ENCODE peak calls at places on chromosomes 1 and 21, in four cellular contexts. G, R, K and M are unnamed samples.

GRCh38 chr1:198333744-198334143 is 176.9 kb downstream of the NEK7 start:
- DNase-seq in G (no peak), R (no peak), K (peak), M (no peak)

GRCh38 chr1:145927073-145927886 is at the start of gene RBM8A:
- DNase-seq in G (peak), R (peak), K (peak), M (peak)

GRCh38 chr1:61496501-61496900 is 228.4 kb downstream of the TM2D1 start:
- DNase-seq in G (no peak), R (no peak), K (peak), M (no peak)

GRCh38 chr1:61741682-61742619 is at the start of gene PATJ:
- DNase-seq in G (peak), R (peak), K (peak), M (peak)

GRCh38 chr1:222828939-222829338 is 14.1 kb downstream of the DISP1 start:
- DNase-seq in G (no peak), R (no peak), K (peak), M (no peak)

GRCh38 chr1:46501528-46501927 is 11.9 kb downstream of the DMBX1 start:
- DNase-seq in G (no peak), R (no peak), K (no peak), M (no peak)

GRCh38 chr1:1013922-1014617 is 773 bp downstream of the ISG15 start:
- DNase-seq in G (no peak), R (peak), K (peak), M (peak)

GRCh38 chr1:178143730-178144343 is 49.9 kb downstream of the RASAL2 start:
- DNase-seq in G (no peak), R (no peak), K (peak), M (no peak)

GRCh38 chr1:150650193-150650592 is 20.8 kb upstream of the ENSA start:
- DNase-seq in G (no peak), R (no peak), K (no peak), M (peak)

GRCh38 chr1:226148121-226148648 is 38.4 kb downstream of the ACBD3 start:
- DNase-seq in G (no peak), R (no peak), K (no peak), M (no peak)

GRCh38 chr1:15051898-15052528 is 101.5 kb upstream of the TMEM51 start:
- DNase-seq in G (no peak), R (no peak), K (peak), M (no peak)

GRCh38 chr1:192709544-192709943 is 73.6 kb downstream of the RGS13 start:
- DNase-seq in G (no peak), R (peak), K (peak), M (no peak)

GRCh38 chr1:180041587-180041986 is 87.0 kb downstream of the CEP350 start:
- DNase-seq in G (no peak), R (no peak), K (no peak), M (no peak)

GRCh38 chr1:225440380-225440957 is 12.6 kb upstream of the LBR start:
- DNase-seq in G (no peak), R (no peak), K (no peak), M (no peak)

GRCh38 chr1:200139661-200140250 is 112.2 kb downstream of the NR5A2 start:
- DNase-seq in G (peak), R (peak), K (peak), M (peak)

GRCh38 chr1:174942547-174943255 is 57.0 kb upstream of the CACYBP start:
- DNase-seq in G (no peak), R (no peak), K (peak), M (peak)

GRCh38 chr1:227903061-227903521 is 44.6 kb downstream of the WNT9A start:
- DNase-seq in G (no peak), R (no peak), K (no peak), M (no peak)

GRCh38 chr1:236211815-236212214 is 69.5 kb downstream of the GPR137B start:
- DNase-seq in G (no peak), R (no peak), K (no peak), M (no peak)

GRCh38 chr21:44532712-44533111 is 7.3 kb downstream of the KRTAP10-1 start:
- DNase-seq in G (no peak), R (no peak), K (no peak), M (no peak)

GRCh38 chr1:85578321-85579295 is 2.0 kb upstream of the CCN1 start:
- DNase-seq in G (no peak), R (peak), K (peak), M (peak)

GRCh38 chr1:58926177-58926576 is 142.3 kb upstream of the JUN start:
- DNase-seq in G (no peak), R (no peak), K (no peak), M (no peak)

GRCh38 chr21:16193758-16194606 is 464.2 kb downstream of the USP25 start:
- DNase-seq in G (no peak), R (peak), K (peak), M (peak)

GRCh38 chr1:60973668-60974067 is 108.7 kb upstream of the NFIA start:
- DNase-seq in G (no peak), R (no peak), K (no peak), M (no peak)

GRCh38 chr1:240526321-240526720 is 85.6 kb downstream of the GREM2 start:
- DNase-seq in G (no peak), R (peak), K (no peak), M (peak)

GRCh38 chr1:188170446-188170845 is 1341.7 kb downstream of the PLA2G4A start:
- DNase-seq in G (no peak), R (no peak), K (no peak), M (no peak)

GRCh38 chr1:230040440-230040839 is 26.6 kb upstream of the GALNT2 start:
- DNase-seq in G (no peak), R (no peak), K (no peak), M (no peak)

GRCh38 chr1:173383341-173383740 is 93.8 kb upstream of the PRDX6 start:
- DNase-seq in G (no peak), R (no peak), K (peak), M (no peak)

GRCh38 chr1:24949331-24949881 is 19.3 kb upstream of the RUNX3 start:
- DNase-seq in G (no peak), R (no peak), K (peak), M (no peak)

GRCh38 chr21:31945576-31945975 is 72.8 kb downstream of the HUNK start:
- DNase-seq in G (no peak), R (no peak), K (peak), M (peak)

GRCh38 chr1:97243973-97244560 is 522.5 kb downstream of the PTBP2 start:
- DNase-seq in G (peak), R (peak), K (peak), M (peak)

GRCh38 chr1:246503341-246503740 is 3.7 kb downstream of the SMYD3 start:
- DNase-seq in G (no peak), R (no peak), K (peak), M (no peak)

GRCh38 chr1:53332833-53333232 is 5.0 kb upstream of the LRP8 start:
- DNase-seq in G (no peak), R (no peak), K (no peak), M (no peak)

GRCh38 chr1:221766210-221766609 is 24.3 kb upstream of the DUSP10 start:
- DNase-seq in G (no peak), R (no peak), K (peak), M (no peak)

GRCh38 chr1:244628719-244629299 is 24.1 kb upstream of the DESI2 start:
- DNase-seq in G (no peak), R (no peak), K (no peak), M (peak)

GRCh38 chr1:162384601-162385279 is 3.2 kb downstream of the C1orf226 start:
- DNase-seq in G (no peak), R (peak), K (no peak), M (no peak)
- TF ChIP-seq EZH2phosphoT487 in G (no peak), R (no peak), K (no peak), M (no peak)

DNA sequence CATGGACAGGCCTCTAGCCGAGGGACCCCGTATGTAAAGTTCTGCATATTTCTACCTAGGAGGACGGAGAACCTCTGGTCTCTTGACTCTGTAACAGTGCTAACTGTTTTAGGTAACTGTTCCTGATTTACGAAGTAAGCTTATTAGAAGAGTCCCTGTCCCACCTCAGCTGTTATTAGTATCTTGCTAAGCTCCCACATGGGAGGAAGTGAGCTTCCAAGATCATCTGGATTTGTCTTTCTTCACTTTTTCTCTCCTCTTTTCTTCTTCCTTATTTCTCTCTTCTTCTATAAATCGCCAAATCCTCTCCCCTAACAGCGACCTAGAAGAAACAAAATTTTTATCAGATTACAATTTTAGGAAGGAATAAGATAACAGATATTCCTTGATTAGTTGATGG is 4.4 kb downstream of the CD53 start:
- DNase-seq in G (no peak), R (no peak), K (no peak), M (no peak)
- H3K4me2 ChIP-seq in G (no peak), R (no peak), K (no peak), M (no peak)

DNA sequence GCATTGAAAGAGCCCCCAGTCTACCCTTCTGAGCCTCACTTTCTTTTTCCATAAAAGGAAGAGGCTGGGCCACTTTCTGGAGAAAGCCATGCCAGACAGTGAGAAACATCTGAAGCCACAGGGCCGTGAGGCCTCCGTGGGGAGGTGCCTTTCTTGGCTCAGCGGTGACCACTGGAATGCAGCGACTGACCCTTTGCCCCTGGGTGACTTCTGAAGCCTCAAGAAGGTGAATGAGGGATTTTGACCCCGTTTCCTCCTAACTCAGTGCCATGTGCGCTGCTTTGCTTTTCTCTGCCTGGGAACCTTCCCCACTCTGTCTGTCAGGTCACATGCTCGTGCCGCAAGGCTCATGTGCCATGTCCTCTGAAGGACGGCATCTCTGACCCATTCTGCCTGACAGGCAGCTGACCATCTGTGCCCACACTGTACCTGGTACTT is 44.7 kb upstream of the A3GALT2 start:
- DNase-seq in G (no peak), R (peak), K (no peak), M (no peak)
- TF ChIP-seq EZH2phosphoT487 in G (no peak), R (no peak), K (no peak), M (no peak)

GRCh38 chr1:113027449-113027848 is 45.5 kb upstream of the LRIG2 start:
- DNase-seq in G (no peak), R (no peak), K (no peak), M (no peak)
- H3K4me2 ChIP-seq in G (no peak), R (no peak), K (no peak), M (no peak)

DNA sequence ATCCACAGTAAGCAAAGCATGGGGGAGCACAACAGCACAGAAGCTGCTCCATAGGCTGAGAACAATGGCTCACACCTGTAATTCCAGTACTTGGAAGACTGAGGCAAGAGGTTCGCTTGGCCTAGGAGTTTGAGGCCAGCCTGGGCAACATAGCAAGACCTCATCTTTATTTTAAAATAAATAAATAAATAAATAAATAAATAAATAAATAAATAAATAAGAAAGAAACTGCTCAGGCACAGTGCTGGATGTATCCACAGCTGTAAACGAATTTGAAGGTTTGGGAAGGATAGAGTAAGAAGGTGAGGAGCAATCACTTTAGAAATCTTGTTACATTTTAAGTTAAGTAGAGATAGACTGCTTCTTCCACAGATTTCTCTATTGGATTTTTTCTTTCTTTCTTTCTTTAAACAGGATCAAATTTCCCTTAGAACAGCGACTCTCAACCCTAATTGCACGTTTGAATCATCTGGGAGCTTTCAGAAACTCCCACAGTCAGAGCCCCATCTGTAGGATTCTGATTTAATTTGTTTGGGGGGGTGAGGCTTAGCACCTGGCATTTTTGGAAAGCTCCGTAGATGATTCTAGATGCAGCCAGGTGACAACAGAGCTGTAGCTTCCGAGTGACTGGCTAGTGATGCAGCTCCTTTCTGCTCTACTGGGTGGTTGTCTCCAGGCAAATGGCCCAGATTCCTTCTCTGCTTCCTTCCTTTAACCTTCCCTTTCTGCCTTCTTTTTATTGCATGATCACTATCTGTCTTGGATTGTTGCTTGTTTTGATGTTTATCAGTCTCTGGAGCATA is 53.5 kb downstream of the S1PR1 start:
- DNase-seq in G (no peak), R (no peak), K (no peak), M (no peak)
- TF ChIP-seq EZH2phosphoT487 in G (no peak), R (no peak), K (no peak), M (no peak)

GRCh38 chr21:38811257-38811656 is 5.5 kb downstream of the ETS2 start:
- DNase-seq in G (no peak), R (no peak), K (peak), M (no peak)

GRCh38 chr21:38809170-38809878 is 3.6 kb downstream of the ETS2 start:
- DNase-seq in G (no peak), R (no peak), K (no peak), M (no peak)

GRCh38 chr21:38810826-38811164 is 5.1 kb downstream of the ETS2 start:
- DNase-seq in G (no peak), R (no peak), K (no peak), M (no peak)

GRCh38 chr21:38807987-38808386 is 2.3 kb downstream of the ETS2 start:
- DNase-seq in G (no peak), R (peak), K (no peak), M (no peak)

GRCh38 chr21:38810034-38810825 is 4.5 kb downstream of the ETS2 start:
- DNase-seq in G (no peak), R (no peak), K (no peak), M (no peak)
- H3K4me2 ChIP-seq in G (no peak), R (no peak), K (peak), M (peak)